ENCODE peak calls at places on chromosomes 16 and 17, in five cellular contexts. H, Q, C, Z and R are unnamed samples.

GRCh38 chr17:55549140-55549539 is 37.9 kb upstream of the SMIM36 start:
- DNase-seq in H (no peak), Q (peak; percentile 36), C (peak; percentile 10), Z (peak; percentile 56), R (no peak)

GRCh38 chr16:325375-326155 is 27.0 kb downstream of the AXIN1 start:
- DNase-seq in H (no peak), Q (no peak), C (no peak), Z (no peak), R (no peak)

GRCh38 chr17:39755550-39756375 is 18.0 kb downstream of the GRB7 start:
- DNase-seq in H (no peak), Q (no peak), C (no peak), Z (no peak), R (no peak)

GRCh38 chr16:89412811-89413210 is 77.5 kb downstream of the ANKRD11 start:
- DNase-seq in H (no peak), Q (no peak), C (no peak), Z (peak; percentile 78), R (no peak)

GRCh38 chr16:48537909-48538745 is 71.9 kb downstream of the N4BP1 start:
- DNase-seq in H (peak; percentile 71), Q (peak; percentile 67), C (no peak), Z (no peak), R (no peak)

GRCh38 chr16:81279375-81279774 is 35.4 kb upstream of the GAN start:
- DNase-seq in H (no peak), Q (peak; percentile 35), C (peak; percentile 45), Z (no peak), R (no peak)

GRCh38 chr16:75254359-75254837 is 3.0 kb upstream of the BCAR1 start:
- DNase-seq in H (peak; percentile 70), Q (peak; percentile 63), C (peak; percentile 64), Z (no peak), R (no peak)

GRCh38 chr16:4203748-4204147 is 38.1 kb downstream of the SRL start:
- DNase-seq in H (no peak), Q (no peak), C (no peak), Z (no peak), R (no peak)

GRCh38 chr16:85735225-85735722 is 15.6 kb downstream of the C16orf74 start:
- DNase-seq in H (no peak), Q (no peak), C (no peak), Z (no peak), R (no peak)

GRCh38 chr17:3796110-3796821 is 4.7 kb downstream of the ITGAE start:
- DNase-seq in H (no peak), Q (no peak), C (no peak), Z (no peak), R (no peak)

GRCh38 chr16:81818514-81819304 is 39.6 kb downstream of the PLCG2 start:
- DNase-seq in H (no peak), Q (no peak), C (no peak), Z (no peak), R (no peak)

GRCh38 chr17:4175921-4176802 is 33.2 kb downstream of the CYB5D2 start:
- DNase-seq in H (no peak), Q (no peak), C (peak; percentile 18), Z (no peak), R (peak; percentile 37)

GRCh38 chr17:59435238-59435637 is 103.8 kb downstream of the YPEL2 start:
- DNase-seq in H (no peak), Q (peak; percentile 82), C (peak; percentile 75), Z (no peak), R (no peak)

GRCh38 chr16:81374514-81374913 is 59.8 kb downstream of the GAN start:
- DNase-seq in H (no peak), Q (no peak), C (no peak), Z (no peak), R (no peak)

DNA sequence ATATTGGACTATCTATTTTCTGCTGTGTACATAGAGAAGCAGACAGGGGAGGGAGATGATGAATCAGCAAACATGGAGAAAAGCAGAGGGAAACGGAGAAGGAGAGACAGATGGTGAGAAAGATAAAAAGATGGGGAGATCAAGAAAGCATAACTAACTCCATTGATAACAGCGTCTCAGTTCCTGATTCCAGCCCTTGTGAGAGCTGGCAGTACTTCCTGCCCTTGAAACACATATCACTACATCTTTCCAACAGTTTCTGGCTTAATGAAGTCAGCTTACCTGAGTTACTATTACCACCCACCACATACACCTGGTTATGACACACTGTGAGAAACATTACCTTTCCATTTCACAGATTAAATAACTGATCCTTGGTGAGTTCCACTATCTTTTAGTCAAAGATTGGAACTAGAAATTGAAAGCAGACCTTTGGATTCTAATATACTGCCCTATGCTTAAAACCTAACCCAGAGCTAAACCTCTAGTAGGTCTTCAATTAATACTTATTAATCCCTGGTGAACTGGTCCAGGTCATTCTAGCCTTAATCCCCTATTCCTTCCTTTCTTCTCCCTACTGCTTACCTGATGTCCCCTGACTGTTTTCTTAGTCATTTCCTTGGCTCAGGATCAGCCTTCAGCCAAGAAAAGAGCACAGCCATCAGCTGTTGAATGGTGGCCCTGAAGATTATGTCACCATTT is 346.6 kb upstream of the CCL2 start:
- DNase-seq in H (no peak), Q (no peak), C (no peak), Z (no peak), R (no peak)
- TF ChIP-seq CTCF in H (no peak), Q (no peak), C (no peak), Z (no peak), R (no peak)

GRCh38 chr17:51427259-51428255 is 167.2 kb downstream of the UTP18 start:
- DNase-seq in H (no peak), Q (no peak), C (no peak), Z (no peak), R (no peak)
- H3K4me3 ChIP-seq in H (no peak overlapping the region), Q (no peak overlapping the region), C (no peak overlapping the region), Z (no peak overlapping the region), R (no peak overlapping the region)

GRCh38 chr17:17798573-17799255 is 38.1 kb downstream of the SREBF1 start:
- DNase-seq in H (no peak), Q (no peak), C (no peak), Z (no peak), R (no peak)
- H3K36me3 ChIP-seq in H (peaks cover 72% of the 10 kb centered on the region), Q (peaks cover 15% of the 10 kb centered on the region), C (peaks cover 52% of the 10 kb centered on the region), Z (no peaks in the 10 kb centered on the region), R (peaks cover 57% of the 10 kb centered on the region)

DNA sequence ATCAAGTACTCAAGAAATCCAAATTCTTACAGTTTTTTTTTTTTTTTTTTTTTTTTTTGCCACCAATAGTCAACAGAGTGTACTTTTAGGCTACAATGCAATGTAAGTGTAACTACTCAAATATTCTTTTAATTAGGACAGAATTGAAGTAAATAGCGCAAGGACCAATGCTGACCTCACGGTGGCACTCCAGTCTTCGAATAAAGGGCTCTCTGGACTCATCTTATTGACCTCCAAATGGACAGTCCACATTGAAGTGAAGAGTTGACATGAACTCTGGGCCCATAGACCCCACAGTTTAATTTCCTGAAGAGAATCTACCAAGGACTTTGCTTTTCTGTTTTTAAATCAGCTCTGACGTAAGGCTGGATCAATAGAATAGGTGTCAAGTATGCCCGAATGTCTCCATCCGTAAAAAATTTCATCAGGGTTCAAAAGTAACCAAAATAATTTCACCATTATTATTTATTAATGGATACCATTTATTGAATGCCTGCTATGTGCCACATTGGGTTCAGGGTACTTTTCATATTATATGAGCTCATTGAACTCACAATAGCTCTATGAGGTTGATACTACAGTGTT is 7.3 kb upstream of the DDX52 start:
- DNase-seq in H (no peak), Q (peak; percentile 59), C (peak; percentile 40), Z (peak; percentile 74), R (peak; percentile 9)
- TF ChIP-seq CTCF in H (no peak), Q (peak; percentile 52), C (peak; percentile 68), Z (peak; percentile 73), R (peak; percentile 59)